ENCODE peak calls at places on chromosomes 2 and 18, in nine cellular contexts. D, E, L, J, R, T, K, I and O are unnamed samples.

GRCh38 chr2:175012516-175012915 is 7.3 kb upstream of the CHN1 start:
- DNase-seq in T (peak; percentile 52), D (no peak), K (no peak), I (no peak), R (no peak), L (no peak), E (no peak), J (no peak), O (no peak)

GRCh38 chr2:100394111-100394641 is 23.3 kb downstream of the CHST10 start:
- DNase-seq in K (no peak), D (peak; percentile 81), T (no peak), I (no peak), R (no peak), E (no peak), L (peak; percentile 71), J (no peak), O (no peak)

GRCh38 chr2:229150317-229150716 is 120.8 kb downstream of the PID1 start:
- DNase-seq in E (no peak), L (no peak), D (no peak), I (no peak), J (no peak), K (no peak), T (no peak), R (no peak), O (no peak)

GRCh38 chr2:49286726-49287125 is 132.4 kb upstream of the FSHR start:
- DNase-seq in R (no peak), J (no peak), D (no peak), E (no peak), K (no peak), L (no peak), T (peak; percentile 2), I (no peak), O (no peak)

GRCh38 chr2:168054657-168055056 is 192.7 kb downstream of the STK39 start:
- DNase-seq in L (no peak), I (no peak), E (no peak), T (no peak), K (no peak), D (no peak), J (no peak), R (no peak), O (no peak)

GRCh38 chr2:9819551-9819950 is 23.7 kb upstream of the TAF1B start:
- DNase-seq in L (peak; percentile 37), E (no peak), J (no peak), I (no peak), K (no peak), D (no peak), T (no peak), R (no peak), O (no peak)

GRCh38 chr2:19574788-19575260 is 216.4 kb upstream of the OSR1 start:
- DNase-seq in R (no peak), E (no peak), T (peak; percentile 46), D (no peak), J (no peak), K (no peak), L (peak; percentile 54), I (peak; percentile 73), O (no peak)

GRCh38 chr2:68465081-68465916 is 1.8 kb downstream of the FBXO48 start:
- DNase-seq in L (no peak), R (no peak), T (no peak), I (no peak), J (peak; percentile 43), E (no peak), K (peak; percentile 56), D (no peak), O (no peak)

GRCh38 chr2:65452150-65452895 is 19.9 kb upstream of the SPRED2 start:
- DNase-seq in R (no peak), D (no peak), T (no peak), J (no peak), I (no peak), K (no peak), E (no peak), L (no peak), O (no peak)

GRCh38 chr2:126822921-126823320 is 75.8 kb upstream of the TEX51 start:
- DNase-seq in R (no peak), J (no peak), I (no peak), K (no peak), D (no peak), L (no peak), E (no peak), T (no peak), O (no peak)

GRCh38 chr2:232365621-232366321 is 12.8 kb upstream of the ALPP start:
- DNase-seq in T (no peak), E (peak; percentile 84), L (peak; percentile 37), K (no peak), I (no peak), R (peak; percentile 76), J (no peak), D (peak; percentile 63), O (no peak)

GRCh38 chr2:112633708-112634107 is 12.0 kb upstream of the SLC20A1 start:
- DNase-seq in E (no peak), I (no peak), K (no peak), D (no peak), L (no peak), T (no peak), R (no peak), J (no peak), O (no peak)

GRCh38 chr18:33135951-33136660 is 304.4 kb downstream of the CCDC178 start:
- DNase-seq in T (peak; percentile 93), D (no peak), E (no peak), R (no peak), I (no peak), L (no peak), K (no peak), J (no peak), O (no peak)

GRCh38 chr18:22503803-22504202 is 86.1 kb upstream of the CTAGE1 start:
- DNase-seq in R (no peak), J (no peak), K (no peak), E (no peak), T (no peak), D (no peak), I (no peak), L (no peak), O (no peak)

GRCh38 chr2:45814528-45814927 is 163.1 kb downstream of the PRKCE start:
- DNase-seq in E (no peak), K (no peak), R (no peak), L (no peak), I (no peak), T (no peak), D (no peak), J (no peak), O (no peak)
- H3K4me1 ChIP-seq in E (no peaks in the 10 kb centered on the region), K (no peaks in the 10 kb centered on the region), R (peaks cover 29% of the 10 kb centered on the region), L (no peaks in the 10 kb centered on the region), I (peaks cover 8% of the 10 kb centered on the region), T (peaks cover 39% of the 10 kb centered on the region), D (peaks cover 16% of the 10 kb centered on the region), J (no peaks in the 10 kb centered on the region), O (no peaks in the 10 kb centered on the region)

GRCh38 chr2:239226677-239227076 is 174.1 kb downstream of the HDAC4 start:
- DNase-seq in T (no peak), L (no peak), J (no peak), K (no peak), E (no peak), I (no peak), D (peak; percentile 56), R (no peak), O (no peak)

GRCh38 chr2:239227111-239227581 is 173.7 kb downstream of the HDAC4 start:
- DNase-seq in K (no peak), D (peak; percentile 71), R (no peak), T (no peak), I (no peak), L (no peak), J (no peak), E (no peak), O (no peak)

GRCh38 chr2:239225456-239225855 is 175.4 kb downstream of the HDAC4 start:
- DNase-seq in D (peak; percentile 77), R (no peak), E (no peak), K (no peak), T (no peak), L (no peak), I (no peak), J (no peak), O (no peak)

GRCh38 chr2:239227661-239228371 is 173.0 kb downstream of the HDAC4 start:
- DNase-seq in E (no peak), J (no peak), I (no peak), K (no peak), L (no peak), R (no peak), D (peak; percentile 75), T (no peak), O (no peak)

GRCh38 chr2:239225921-239226561 is 174.8 kb downstream of the HDAC4 start:
- DNase-seq in E (no peak), R (no peak), T (no peak), J (no peak), D (peak; percentile 59), K (no peak), L (no peak), I (no peak), O (no peak)
- H3K4me1 ChIP-seq in E (no peaks in the 10 kb centered on the region), R (peaks cover 47% of the 10 kb centered on the region), T (no peaks in the 10 kb centered on the region), J (peaks cover 64% of the 10 kb centered on the region), D (peaks cover 99% of the 10 kb centered on the region), K (peaks cover 55% of the 10 kb centered on the region), L (peaks cover 74% of the 10 kb centered on the region), I (peaks cover 28% of the 10 kb centered on the region), O (peaks cover 7% of the 10 kb centered on the region)

DNA sequence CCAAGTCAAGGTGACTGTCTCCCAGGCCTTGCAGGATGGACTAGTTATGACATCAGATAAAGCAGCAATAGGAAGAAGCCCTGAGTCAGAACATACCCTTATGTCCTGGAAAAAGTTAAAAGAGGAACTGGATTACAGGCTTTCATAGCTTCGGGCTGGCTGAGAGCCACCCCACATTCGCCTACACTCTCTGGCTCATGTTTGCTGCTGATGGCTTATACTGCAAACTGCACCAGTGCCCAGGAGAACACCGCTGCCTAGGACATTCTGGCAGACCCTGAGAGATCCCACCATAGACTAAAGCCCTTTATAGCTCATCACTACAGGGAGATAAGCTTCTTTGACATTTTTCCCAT is 20.3 kb downstream of the SLC8A1 start:
- DNase-seq in L (peak; percentile 47), K (no peak), R (no peak), T (no peak), D (no peak), E (no peak), I (no peak), J (no peak), O (no peak)
- H3K4me1 ChIP-seq in L (no peaks in the 10 kb centered on the region), K (no peaks in the 10 kb centered on the region), R (peaks cover 27% of the 10 kb centered on the region), T (peaks cover 31% of the 10 kb centered on the region), D (peaks cover 15% of the 10 kb centered on the region), E (no peaks in the 10 kb centered on the region), I (no peaks in the 10 kb centered on the region), J (no peaks in the 10 kb centered on the region), O (no peaks in the 10 kb centered on the region)

GRCh38 chr2:215418064-215418963 is 17.6 kb downstream of the FN1 start:
- DNase-seq in J (no peak), T (no peak), I (no peak), D (no peak), R (peak; percentile 64), K (no peak), E (no peak), L (no peak), O (no peak)

GRCh38 chr2:215419769-215420470 is 15.9 kb downstream of the FN1 start:
- DNase-seq in R (peak; percentile 38), E (no peak), J (no peak), T (no peak), D (no peak), K (no peak), I (no peak), L (no peak), O (no peak)

GRCh38 chr2:215417400-215417951 is 18.4 kb downstream of the FN1 start:
- DNase-seq in T (no peak), D (no peak), J (no peak), I (no peak), K (no peak), L (no peak), R (peak; percentile 65), E (no peak), O (no peak)

GRCh38 chr2:215420471-215420935 is 15.4 kb downstream of the FN1 start:
- DNase-seq in R (no peak), E (no peak), L (no peak), I (no peak), T (peak; percentile 44), J (no peak), D (no peak), K (no peak), O (no peak)

GRCh38 chr2:215419113-215419512 is 16.8 kb downstream of the FN1 start:
- DNase-seq in L (no peak), I (no peak), D (no peak), R (peak; percentile 32), J (no peak), T (no peak), K (no peak), E (no peak), O (no peak)
- H3K4me1 ChIP-seq in L (no peaks in the 10 kb centered on the region), I (no peaks in the 10 kb centered on the region), D (no peaks in the 10 kb centered on the region), R (peaks cover 66% of the 10 kb centered on the region), J (no peaks in the 10 kb centered on the region), T (peaks cover 63% of the 10 kb centered on the region), K (no peaks in the 10 kb centered on the region), E (no peaks in the 10 kb centered on the region), O (no peaks in the 10 kb centered on the region)